ENCODE peak calls at places on chromosomes 16 and 17, in seven cellular contexts. One of them, this sample, is unnamed.

GRCh38 chr16:54136276-54136625 is 150.3 kb downstream of the IRX3 start:
- DNase-seq in pancreas: no peak
- DNase-seq in Caco-2: no peak
- DNase-seq in endothelial cell: no peak
- DNase-seq in endodermal cell: no peak
- DNase-seq in BE2C: no peak
- DNase-seq in progenitor cell of endocrine pancreas: no peak
- DNase-seq in this sample: no peak

GRCh38 chr17:4072487-4073157 is 70.2 kb downstream of the ZZEF1 start:
- DNase-seq in endothelial cell: no peak
- DNase-seq in Caco-2: no peak
- DNase-seq in pancreas: no peak
- DNase-seq in endodermal cell: no peak
- DNase-seq in BE2C: no peak
- DNase-seq in progenitor cell of endocrine pancreas: no peak
- DNase-seq in this sample: peak

GRCh38 chr16:56869513-56870270 is 4.7 kb downstream of the SLC12A3 start:
- DNase-seq in endothelial cell: peak
- DNase-seq in BE2C: no peak
- DNase-seq in Caco-2: peak
- DNase-seq in progenitor cell of endocrine pancreas: no peak
- DNase-seq in endodermal cell: peak
- DNase-seq in pancreas: no peak
- DNase-seq in this sample: no peak

GRCh38 chr17:33099906-33100305 is 108.3 kb downstream of the SPACA3 start:
- DNase-seq in progenitor cell of endocrine pancreas: no peak
- DNase-seq in pancreas: no peak
- DNase-seq in endothelial cell: no peak
- DNase-seq in BE2C: no peak
- DNase-seq in endodermal cell: no peak
- DNase-seq in Caco-2: no peak
- DNase-seq in this sample: no peak

GRCh38 chr16:88548131-88548874 is 21.9 kb upstream of the ZC3H18 start:
- DNase-seq in endothelial cell: no peak
- DNase-seq in endodermal cell: peak
- DNase-seq in pancreas: no peak
- DNase-seq in progenitor cell of endocrine pancreas: no peak
- DNase-seq in Caco-2: no peak
- DNase-seq in BE2C: peak
- DNase-seq in this sample: no peak

GRCh38 chr16:23082161-23082788 is 67.0 kb downstream of the USP31 start:
- DNase-seq in Caco-2: peak
- DNase-seq in BE2C: no peak
- DNase-seq in endothelial cell: no peak
- DNase-seq in pancreas: no peak
- DNase-seq in progenitor cell of endocrine pancreas: no peak
- DNase-seq in endodermal cell: no peak
- DNase-seq in this sample: no peak

GRCh38 chr16:1781758-1782407 is 488 bp downstream of the SPSB3 start:
- DNase-seq in progenitor cell of endocrine pancreas: no peak
- DNase-seq in pancreas: peak
- DNase-seq in endodermal cell: peak
- DNase-seq in Caco-2: peak
- DNase-seq in endothelial cell: peak
- DNase-seq in BE2C: peak
- DNase-seq in this sample: peak

GRCh38 chr17:15649861-15650391 is 30.4 kb upstream of the FBXW10B start:
- DNase-seq in pancreas: no peak
- DNase-seq in endodermal cell: peak
- DNase-seq in BE2C: no peak
- DNase-seq in endothelial cell: no peak
- DNase-seq in Caco-2: no peak
- DNase-seq in progenitor cell of endocrine pancreas: no peak
- DNase-seq in this sample: peak

GRCh38 chr16:17744903-17745581 is 274.3 kb upstream of the XYLT1 start:
- DNase-seq in BE2C: no peak
- DNase-seq in progenitor cell of endocrine pancreas: no peak
- DNase-seq in endothelial cell: no peak
- DNase-seq in pancreas: no peak
- DNase-seq in endodermal cell: peak
- DNase-seq in Caco-2: no peak
- DNase-seq in this sample: no peak

GRCh38 chr17:30433514-30433913 is 43.7 kb upstream of the GOSR1 start:
- DNase-seq in progenitor cell of endocrine pancreas: no peak
- DNase-seq in Caco-2: no peak
- DNase-seq in pancreas: no peak
- DNase-seq in BE2C: no peak
- DNase-seq in endodermal cell: no peak
- DNase-seq in endothelial cell: no peak
- DNase-seq in this sample: peak

GRCh38 chr17:60039509-60040442 is 38.9 kb downstream of the HEATR6 start:
- DNase-seq in Caco-2: no peak
- DNase-seq in endodermal cell: peak
- DNase-seq in BE2C: no peak
- DNase-seq in pancreas: no peak
- DNase-seq in progenitor cell of endocrine pancreas: no peak
- DNase-seq in endothelial cell: no peak
- DNase-seq in this sample: no peak
- TF ChIP-seq CTCF in Caco-2: no peak
- TF ChIP-seq CTCF in endodermal cell: no peak
- TF ChIP-seq CTCF in BE2C: no peak
- TF ChIP-seq CTCF in pancreas: no peak
- TF ChIP-seq CTCF in progenitor cell of endocrine pancreas: no peak
- TF ChIP-seq CTCF in endothelial cell: no peak
- TF ChIP-seq CTCF in this sample: no peak

GRCh38 chr17:17710728-17711541 is 29.7 kb downstream of the RAI1 start:
- DNase-seq in BE2C: no peak
- DNase-seq in progenitor cell of endocrine pancreas: peak
- DNase-seq in pancreas: peak
- DNase-seq in Caco-2: peak
- DNase-seq in endodermal cell: peak
- DNase-seq in endothelial cell: peak
- DNase-seq in this sample: peak
- TF ChIP-seq CTCF in BE2C: no peak
- TF ChIP-seq CTCF in progenitor cell of endocrine pancreas: no peak
- TF ChIP-seq CTCF in pancreas: no peak
- TF ChIP-seq CTCF in Caco-2: no peak
- TF ChIP-seq CTCF in endodermal cell: no peak
- TF ChIP-seq CTCF in endothelial cell: no peak
- TF ChIP-seq CTCF in this sample: no peak

GRCh38 chr16:68230956-68231355 is 5.0 kb downstream of the ESRP2 start:
- DNase-seq in BE2C: no peak
- DNase-seq in Caco-2: no peak
- DNase-seq in progenitor cell of endocrine pancreas: no peak
- DNase-seq in endodermal cell: no peak
- DNase-seq in endothelial cell: no peak
- DNase-seq in pancreas: no peak
- DNase-seq in this sample: no peak

GRCh38 chr16:68228652-68229051 is 7.3 kb downstream of the ESRP2 start:
- DNase-seq in Caco-2: no peak
- DNase-seq in pancreas: no peak
- DNase-seq in BE2C: no peak
- DNase-seq in endodermal cell: peak
- DNase-seq in endothelial cell: no peak
- DNase-seq in progenitor cell of endocrine pancreas: no peak
- DNase-seq in this sample: no peak

GRCh38 chr16:68227850-68228553 is 7.9 kb downstream of the ESRP2 start:
- DNase-seq in progenitor cell of endocrine pancreas: no peak
- DNase-seq in endodermal cell: peak
- DNase-seq in pancreas: peak
- DNase-seq in BE2C: no peak
- DNase-seq in Caco-2: no peak
- DNase-seq in endothelial cell: no peak
- DNase-seq in this sample: no peak

GRCh38 chr16:68230176-68230571 is 5.8 kb downstream of the ESRP2 start:
- DNase-seq in endodermal cell: peak
- DNase-seq in progenitor cell of endocrine pancreas: no peak
- DNase-seq in BE2C: no peak
- DNase-seq in Caco-2: no peak
- DNase-seq in pancreas: no peak
- DNase-seq in endothelial cell: no peak
- DNase-seq in this sample: no peak

GRCh38 chr16:68229431-68230175 is 6.3 kb downstream of the ESRP2 start:
- DNase-seq in progenitor cell of endocrine pancreas: peak
- DNase-seq in endodermal cell: peak
- DNase-seq in BE2C: peak
- DNase-seq in endothelial cell: peak
- DNase-seq in pancreas: no peak
- DNase-seq in Caco-2: peak
- DNase-seq in this sample: peak
- TF ChIP-seq CTCF in progenitor cell of endocrine pancreas: peak
- TF ChIP-seq CTCF in endodermal cell: peak
- TF ChIP-seq CTCF in BE2C: peak
- TF ChIP-seq CTCF in endothelial cell: peak
- TF ChIP-seq CTCF in pancreas: peak
- TF ChIP-seq CTCF in Caco-2: peak
- TF ChIP-seq CTCF in this sample: peak

DNA sequence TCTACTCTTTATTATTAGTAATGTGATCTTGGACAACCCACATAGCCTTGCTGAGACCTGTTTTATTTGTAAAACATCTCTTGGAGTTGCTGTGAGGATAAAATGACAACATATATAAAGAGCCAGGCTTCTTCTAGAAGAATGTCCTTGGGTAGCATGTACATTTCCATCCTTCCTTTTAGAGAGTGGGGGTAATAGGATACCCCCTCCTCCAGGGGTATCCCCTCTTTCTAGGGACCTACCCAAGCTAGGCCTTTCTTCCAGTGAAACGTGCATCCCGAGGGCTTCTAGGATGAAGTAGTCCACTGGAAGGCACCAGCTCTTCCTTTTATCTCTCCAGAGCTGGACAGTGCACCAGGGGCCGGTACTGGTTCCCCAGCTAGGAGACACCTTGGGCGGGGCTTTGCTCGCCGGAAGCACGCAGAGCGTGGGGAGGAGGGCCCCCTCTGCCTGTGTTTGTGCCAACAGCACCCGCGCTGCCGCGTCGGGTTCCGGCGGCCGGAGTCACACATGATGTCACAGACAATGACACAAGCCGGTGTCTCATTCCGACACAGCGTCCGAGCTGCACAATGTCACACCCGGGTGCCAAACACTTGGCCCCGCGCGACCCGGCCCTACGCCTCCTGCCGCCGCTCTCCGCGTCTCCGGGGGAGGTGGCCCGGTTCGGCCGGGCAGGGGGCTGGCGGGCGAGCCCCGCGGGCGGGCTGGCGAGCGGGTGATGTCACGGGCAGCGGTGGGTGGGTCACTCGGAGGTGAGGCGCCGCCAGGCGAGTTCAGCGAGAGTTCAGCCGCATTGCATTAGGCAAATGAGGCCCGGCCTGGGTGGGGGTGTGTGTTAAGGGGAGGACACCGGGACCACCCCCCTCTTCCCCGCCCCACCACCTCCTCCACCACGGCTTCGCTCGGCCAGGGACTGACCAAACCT is 23.4 kb downstream of the GJD3 start:
- DNase-seq in pancreas: peak
- DNase-seq in Caco-2: peak
- DNase-seq in endothelial cell: peak
- DNase-seq in progenitor cell of endocrine pancreas: peak
- DNase-seq in endodermal cell: peak
- DNase-seq in BE2C: peak
- DNase-seq in this sample: peak
- TF ChIP-seq CTCF in pancreas: no peak
- TF ChIP-seq CTCF in Caco-2: peak
- TF ChIP-seq CTCF in endothelial cell: no peak
- TF ChIP-seq CTCF in progenitor cell of endocrine pancreas: peak
- TF ChIP-seq CTCF in endodermal cell: peak
- TF ChIP-seq CTCF in BE2C: no peak
- TF ChIP-seq CTCF in this sample: no peak

GRCh38 chr16:73028721-73029361 is 19.1 kb downstream of the ZFHX3 start:
- DNase-seq in endodermal cell: peak
- DNase-seq in pancreas: no peak
- DNase-seq in BE2C: no peak
- DNase-seq in Caco-2: no peak
- DNase-seq in endothelial cell: no peak
- DNase-seq in progenitor cell of endocrine pancreas: no peak
- DNase-seq in this sample: no peak
- TF ChIP-seq CTCF in endodermal cell: no peak
- TF ChIP-seq CTCF in pancreas: no peak
- TF ChIP-seq CTCF in BE2C: no peak
- TF ChIP-seq CTCF in Caco-2: no peak
- TF ChIP-seq CTCF in endothelial cell: no peak
- TF ChIP-seq CTCF in progenitor cell of endocrine pancreas: no peak
- TF ChIP-seq CTCF in this sample: no peak